ENCODE peak calls at places on chromosome 6, in five cellular contexts. X, N, T, D and Q are unnamed samples. For H3K4me1, the result is how much of the 10 kb centered on the place peaks cover.

GRCh38 chr6:41594326-41594725 is 43.9 kb upstream of the MDFI start:
- DNase-seq in N (no peak), T (no peak), D (no peak), X (no peak), Q (peak)

GRCh38 chr6:98486052-98486451 is 348.3 kb upstream of the POU3F2 start:
- DNase-seq in T (no peak), X (no peak), N (no peak), D (no peak), Q (no peak)

GRCh38 chr6:111618407-111618806 is 12.7 kb upstream of the TRAF3IP2 start:
- DNase-seq in X (no peak), D (no peak), N (no peak), T (no peak), Q (no peak)

GRCh38 chr6:169075211-169075621 is 178.4 kb downstream of the THBS2 start:
- DNase-seq in N (no peak), T (no peak), D (no peak), X (no peak), Q (peak)

GRCh38 chr6:146433881-146434741 is 109.5 kb upstream of the RAB32 start:
- DNase-seq in X (no peak), T (peak), D (no peak), N (no peak), Q (peak)

GRCh38 chr6:106693343-106693742 is 64.0 kb downstream of the QRSL1 start:
- DNase-seq in T (no peak), X (no peak), D (no peak), N (no peak), Q (no peak)

GRCh38 chr6:48747040-48747439 is 636.0 kb upstream of the PTCHD4 start:
- DNase-seq in T (no peak), X (no peak), D (no peak), N (peak), Q (no peak)

GRCh38 chr6:31651602-31652191 is 764 bp downstream of the BAG6 start:
- DNase-seq in N (peak), D (peak), X (peak), T (no peak), Q (peak)

GRCh38 chr6:106927531-106928398 is 46.8 kb downstream of the CD24 start:
- DNase-seq in N (no peak), T (peak), X (peak), D (peak), Q (peak)

GRCh38 chr6:95244749-95245148 is 332.6 kb upstream of the MANEA start:
- DNase-seq in D (no peak), T (no peak), N (peak), X (no peak), Q (no peak)

GRCh38 chr6:129133770-129134192 is 250.8 kb downstream of the LAMA2 start:
- DNase-seq in X (no peak), N (no peak), D (no peak), T (no peak), Q (no peak)

GRCh38 chr6:35603326-35604202 is 85.2 kb downstream of the FKBP5 start:
- DNase-seq in X (peak), N (peak), D (no peak), T (no peak), Q (no peak)

GRCh38 chr6:136429681-136430080 is 120.5 kb downstream of the MAP7 start:
- DNase-seq in T (no peak), N (no peak), D (no peak), X (no peak), Q (peak)

GRCh38 chr6:145829102-145829501 is 14.5 kb upstream of the FBXO30 start:
- DNase-seq in X (no peak), D (no peak), N (no peak), T (no peak), Q (no peak)

GRCh38 chr6:81997091-81997926 is 244.8 kb upstream of the TENT5A start:
- DNase-seq in N (peak), D (no peak), X (no peak), T (no peak), Q (peak)

GRCh38 chr6:19536838-19537237 is 300.3 kb upstream of the ID4 start:
- DNase-seq in X (no peak), T (no peak), N (peak), D (no peak), Q (no peak)

GRCh38 chr6:168215121-168215808 is 104.3 kb downstream of the DACT2 start:
- DNase-seq in X (no peak), D (no peak), T (no peak), N (no peak), Q (no peak)

GRCh38 chr6:112086744-112087135 is 542 bp downstream of the TUBE1 start:
- DNase-seq in X (peak), D (peak), N (peak), T (no peak), Q (peak)

GRCh38 chr6:45540375-45540920 is 162.7 kb upstream of the SUPT3H start:
- DNase-seq in X (no peak), D (no peak), N (no peak), T (no peak), Q (no peak)

GRCh38 chr6:43798688-43799444 is 28.9 kb downstream of the VEGFA start:
- DNase-seq in X (peak), N (peak), T (peak), D (peak), Q (peak)

DNA sequence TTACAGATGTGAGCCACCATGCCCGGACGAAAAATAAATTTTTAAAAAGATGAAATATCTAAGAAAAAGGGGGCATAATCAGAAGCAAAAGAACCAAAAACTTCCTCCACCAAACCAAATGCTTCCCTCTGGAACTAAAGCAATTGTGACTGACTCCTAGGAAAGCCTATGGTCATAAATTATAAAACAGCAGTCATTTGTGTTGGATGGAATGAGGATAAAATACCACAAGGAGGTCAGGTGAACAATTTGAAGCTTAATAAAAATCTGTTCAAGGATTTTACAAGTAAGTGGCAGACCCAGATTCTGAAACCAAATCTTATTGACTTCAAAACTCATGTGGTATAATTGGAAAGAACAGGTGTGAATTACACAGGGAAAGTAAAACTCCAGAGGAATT is 114.5 kb downstream of the KIF13A start:
- DNase-seq in X (no peak), N (no peak), D (no peak), T (no peak), Q (no peak)
- H3K4me1 ChIP-seq in X (under half), N (under half), D (under half), T (under half), Q (under half)

DNA sequence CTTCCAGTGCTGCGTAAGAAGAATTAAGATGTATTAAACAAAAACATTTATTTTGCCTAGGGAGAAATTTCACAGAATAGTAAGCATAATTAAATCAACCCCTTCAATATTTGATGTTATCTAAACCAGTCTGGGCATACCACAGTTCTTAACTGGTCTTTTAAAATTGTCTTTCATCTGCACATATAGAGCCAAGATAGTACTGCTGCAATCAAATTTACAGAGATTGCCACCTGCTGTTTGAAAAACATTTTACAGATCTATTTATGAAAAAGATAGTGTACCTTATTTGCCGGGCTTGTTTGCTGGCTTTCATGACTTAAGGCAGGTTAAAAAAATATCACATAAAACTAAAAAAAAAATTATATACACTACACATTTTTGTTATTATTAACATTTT is 323.2 kb downstream of the ADGRB3 start:
- DNase-seq in N (no peak), T (no peak), D (peak), X (peak), Q (no peak)
- TF ChIP-seq CTCF in N (peak), T (peak), D (no peak), X (no peak), Q (peak)

DNA sequence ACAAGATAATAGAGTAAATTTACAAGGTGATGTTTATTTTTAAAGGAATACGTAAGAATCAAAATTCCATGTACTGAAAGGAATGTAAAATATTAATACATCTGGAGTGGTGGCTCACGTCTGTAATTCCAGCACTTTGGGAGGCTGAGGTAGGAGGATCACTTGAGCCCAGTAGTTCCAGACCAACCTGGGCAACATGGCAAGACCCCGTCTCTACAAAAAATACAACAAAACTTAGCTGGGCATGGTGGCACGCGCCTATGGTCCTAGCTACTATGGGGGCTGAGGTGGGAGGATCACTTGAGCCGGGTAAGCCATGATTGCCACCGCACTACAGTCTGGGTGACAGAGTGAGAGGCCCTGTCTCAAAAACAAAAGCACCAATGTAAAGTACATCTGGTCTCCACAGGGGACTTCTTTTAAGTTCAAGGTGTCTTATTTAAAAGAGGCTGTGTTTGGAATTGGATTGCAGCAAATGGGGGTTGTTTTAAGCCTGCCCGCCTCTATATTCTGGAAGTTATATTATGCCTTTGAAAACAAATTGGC is 36.9 kb downstream of the ARID1B start:
- DNase-seq in T (no peak), N (no peak), D (no peak), X (no peak), Q (no peak)
- H3K4me1 ChIP-seq in T (under half), N (under half), D (under half), X (under half), Q (under half)

GRCh38 chr6:78308025-78308424 is 559.3 kb upstream of the IRAK1BP1 start:
- DNase-seq in T (no peak), N (no peak), X (no peak), D (no peak), Q (no peak)
- TF ChIP-seq CTCF in T (no peak), N (no peak), X (no peak), D (peak), Q (no peak)

GRCh38 chr6:36973190-36973589 is 12.8 kb downstream of the MTCH1 start:
- DNase-seq in X (no peak), T (no peak), N (no peak), D (no peak), Q (no peak)
- H3K4me1 ChIP-seq in X (under half), T (under half), N (under half), D (under half), Q (under half)

GRCh38 chr6:21955196-21955595 is 341.6 kb downstream of the PRL start:
- DNase-seq in D (no peak), N (no peak), X (no peak), T (no peak), Q (no peak)
- TF ChIP-seq CTCF in D (no peak), N (no peak), X (no peak), T (no peak), Q (no peak)

DNA sequence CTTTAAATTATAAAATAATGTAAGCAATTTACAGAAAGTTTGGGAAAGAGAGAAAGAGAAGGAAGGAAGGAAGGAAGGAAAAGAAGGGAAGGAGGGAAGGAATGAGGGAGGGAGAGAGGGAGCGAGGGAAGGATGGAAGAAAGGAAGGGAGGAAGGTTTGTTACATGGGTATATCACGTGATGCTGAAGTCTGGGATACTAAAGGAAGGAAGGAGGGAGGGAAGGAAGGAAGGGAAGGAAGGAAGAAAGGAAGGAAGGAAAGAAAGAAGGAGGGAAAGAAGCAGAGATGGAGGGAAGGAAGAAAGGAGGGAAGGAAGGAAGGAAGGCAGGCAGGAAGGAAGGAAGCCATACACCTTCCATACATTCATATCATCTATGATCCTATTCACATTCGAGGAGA is 48.9 kb upstream of the GCM1 start:
- DNase-seq in N (no peak), T (no peak), D (no peak), X (no peak), Q (no peak)
- H3K4me1 ChIP-seq in N (under half), T (under half), D (under half), X (under half), Q (under half)

GRCh38 chr6:155216312-155217028 is 47.3 kb upstream of the CLDN20 start:
- DNase-seq in D (no peak), N (no peak), X (no peak), T (no peak), Q (no peak)
- TF ChIP-seq CTCF in D (no peak), N (no peak), X (no peak), T (no peak), Q (no peak)

DNA sequence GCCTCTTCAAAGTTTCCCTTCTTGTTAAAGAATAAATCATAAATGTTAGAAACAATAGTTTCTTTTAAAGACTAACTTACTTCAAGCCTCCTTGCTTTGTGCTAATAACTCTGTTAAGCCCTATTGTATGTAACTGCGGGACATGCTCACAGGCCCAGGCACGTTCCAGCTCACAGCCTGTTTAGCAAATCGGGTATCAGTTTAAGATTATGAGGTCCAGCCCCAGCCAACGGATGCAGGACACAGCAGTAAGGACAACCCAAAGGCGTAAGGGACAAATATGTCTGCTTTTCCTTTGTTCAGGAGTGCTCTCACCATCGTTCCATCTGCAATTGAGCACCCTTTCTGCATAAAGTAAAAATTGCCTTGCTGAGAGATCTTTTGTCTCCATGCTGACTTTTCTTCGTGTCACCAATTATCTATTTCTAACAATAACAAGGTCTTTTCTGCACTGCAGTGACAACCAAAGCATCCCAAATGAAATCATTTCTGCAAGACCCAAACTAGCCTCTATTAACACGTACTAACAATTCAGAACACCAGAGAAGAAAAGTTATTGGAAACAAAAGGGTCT is 1.4 kb downstream of the C6orf52 start:
- DNase-seq in T (no peak), X (no peak), D (no peak), N (no peak), Q (peak)
- H3K4me1 ChIP-seq in T (under half), X (under half), D (under half), N (under half), Q (under half)

GRCh38 chr6:126335210-126335609 is 4.7 kb upstream of the CENPW start:
- DNase-seq in D (no peak), X (no peak), N (no peak), T (no peak), Q (no peak)
- TF ChIP-seq CTCF in D (no peak), X (no peak), N (no peak), T (no peak), Q (no peak)